ENCODE peak calls at places on chromosome 5, in five cellular contexts. M is GM20000, G is AG09319, X is GM13976, H is epithelial cell of esophagus. S is an unnamed sample.

GRCh38 chr5:133423618-133424282 is 188.6 kb downstream of the FSTL4 start:
- DNase-seq in H (peak; percentile 85), X (peak; percentile 83), M (peak; percentile 78), G (no peak), S (peak; percentile 92)

GRCh38 chr5:120388016-120388781 is 75.9 kb upstream of the PRR16 start:
- DNase-seq in G (peak; percentile 76), X (no peak), M (no peak), H (peak; percentile 72), S (no peak)

GRCh38 chr5:145775893-145776444 is 59.2 kb downstream of the PRELID2 start:
- DNase-seq in G (peak; percentile 55), H (peak; percentile 88), X (no peak), M (no peak), S (no peak)

GRCh38 chr5:76303917-76304316 is 99.2 kb upstream of the IQGAP2 start:
- DNase-seq in M (peak; percentile 54), X (peak; percentile 43), H (peak; percentile 96), G (no peak), S (no peak)

GRCh38 chr5:138911441-138911840 is 36.3 kb upstream of the LRRTM2 start:
- DNase-seq in X (no peak), G (no peak), M (no peak), H (no peak), S (no peak)

GRCh38 chr5:72288923-72289322 is 31.1 kb downstream of the MRPS27 start:
- DNase-seq in H (no peak), X (no peak), G (no peak), M (no peak), S (no peak)

GRCh38 chr5:73464016-73464745 is 15.6 kb upstream of the FOXD1 start:
- DNase-seq in M (no peak), X (no peak), G (peak; percentile 37), H (no peak), S (no peak)

GRCh38 chr5:99019812-99020697 is 91.2 kb upstream of the CHD1 start:
- DNase-seq in X (no peak), M (no peak), G (peak; percentile 10), H (peak; percentile 64), S (no peak)

GRCh38 chr5:107554776-107555424 is 115.8 kb downstream of the EFNA5 start:
- DNase-seq in M (no peak), H (no peak), X (no peak), G (no peak), S (no peak)

GRCh38 chr5:75716715-75717081 is 539 bp downstream of the POC5 start:
- DNase-seq in H (no peak), X (no peak), M (peak; percentile 8), G (no peak), S (peak; percentile 46)

GRCh38 chr5:1801954-1802295 is 718 bp downstream of the NDUFS6 start:
- DNase-seq in H (peak; percentile 31), M (no peak), G (no peak), X (no peak), S (no peak)

GRCh38 chr5:138468966-138469539 is 3.8 kb downstream of the EGR1 start:
- DNase-seq in H (no peak), X (no peak), G (peak; percentile 79), M (no peak), S (no peak)

GRCh38 chr5:86909896-86910295 is 292.2 kb downstream of the COX7C start:
- DNase-seq in G (peak; percentile 12), H (peak; percentile 47), M (no peak), X (no peak), S (no peak)

GRCh38 chr5:79774171-79774854 is 84.7 kb downstream of the CMYA5 start:
- DNase-seq in H (peak; percentile 35), M (peak; percentile 20), X (peak; percentile 37), G (no peak), S (peak; percentile 25)

GRCh38 chr5:14115323-14115895 is 27.7 kb upstream of the TRIO start:
- DNase-seq in H (no peak), X (no peak), M (no peak), G (no peak), S (no peak)

GRCh38 chr5:65482727-65483473 is 1.2 kb upstream of the ADAMTS6 start:
- DNase-seq in M (peak; percentile 30), H (peak; percentile 46), X (no peak), G (peak; percentile 16), S (no peak)

GRCh38 chr5:446864-447263 is 3.9 kb downstream of the EXOC3 start:
- DNase-seq in M (peak; percentile 75), X (peak; percentile 78), H (peak; percentile 62), G (no peak), S (peak; percentile 8)

GRCh38 chr5:31237159-31237558 is 43.7 kb downstream of the CDH6 start:
- DNase-seq in M (no peak), H (peak; percentile 41), X (no peak), G (no peak), S (peak; percentile 26)

GRCh38 chr5:168752416-168753190 is 173.4 kb upstream of the PANK3 start:
- DNase-seq in X (no peak), G (no peak), H (no peak), M (no peak), S (no peak)

GRCh38 chr5:57221049-57221568 is 47.2 kb downstream of the GPBP1 start:
- DNase-seq in G (peak; percentile 28), X (peak; percentile 49), M (peak; percentile 24), H (peak; percentile 73), S (no peak)

GRCh38 chr5:168706655-168707069 is 127.5 kb upstream of the PANK3 start:
- DNase-seq in X (no peak), H (peak; percentile 69), M (no peak), G (no peak), S (peak; percentile 61)

GRCh38 chr5:43973318-43973717 is 370.3 kb downstream of the NNT start:
- DNase-seq in X (no peak), M (no peak), G (no peak), H (peak; percentile 46), S (no peak)

GRCh38 chr5:39714036-39714698 is 289.4 kb upstream of the DAB2 start:
- DNase-seq in M (peak; percentile 20), H (peak; percentile 81), G (peak; percentile 28), X (peak; percentile 24), S (peak; percentile 17)

DNA sequence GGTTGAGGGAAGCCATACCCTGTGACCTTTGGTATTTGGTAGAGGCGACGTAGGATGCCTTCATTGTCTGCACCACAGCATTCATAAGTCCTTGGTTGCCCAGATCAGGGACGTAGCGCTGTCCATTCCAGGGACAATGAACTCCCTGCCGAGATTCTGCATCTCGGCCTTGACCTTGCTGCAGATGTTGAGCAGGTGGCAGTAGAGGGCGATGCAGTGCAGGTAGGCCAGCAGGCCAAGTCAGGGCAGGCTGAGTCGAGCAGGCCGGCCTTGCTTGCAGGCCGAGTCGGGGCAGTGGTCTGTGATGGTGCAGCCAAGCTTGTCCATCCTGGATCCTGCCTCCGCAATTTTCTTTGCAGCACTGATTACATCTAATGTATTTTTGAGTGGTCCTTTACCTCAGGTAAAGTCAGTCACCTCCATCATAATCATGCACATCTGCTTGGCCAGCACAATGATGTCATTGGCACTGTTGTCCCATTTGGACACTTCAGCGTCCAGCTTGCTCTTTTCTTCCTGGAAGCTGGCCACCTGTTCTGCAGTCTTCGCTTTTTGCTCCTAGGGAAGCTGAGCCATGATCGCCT is 93.4 kb upstream of the CCDC112 start:
- DNase-seq in H (peak; percentile 16), G (no peak), X (no peak), M (no peak), S (no peak)
- TF ChIP-seq CTCF in H (peak; percentile 41), G (no peak), X (peak; percentile 32), M (no peak), S (no peak)

GRCh38 chr5:159911349-159911748 is 4.9 kb upstream of the ADRA1B start:
- DNase-seq in G (no peak), H (no peak), X (no peak), M (no peak), S (no peak)
- TF ChIP-seq CTCF in G (no peak), H (no peak), X (no peak), M (no peak), S (no peak)

DNA sequence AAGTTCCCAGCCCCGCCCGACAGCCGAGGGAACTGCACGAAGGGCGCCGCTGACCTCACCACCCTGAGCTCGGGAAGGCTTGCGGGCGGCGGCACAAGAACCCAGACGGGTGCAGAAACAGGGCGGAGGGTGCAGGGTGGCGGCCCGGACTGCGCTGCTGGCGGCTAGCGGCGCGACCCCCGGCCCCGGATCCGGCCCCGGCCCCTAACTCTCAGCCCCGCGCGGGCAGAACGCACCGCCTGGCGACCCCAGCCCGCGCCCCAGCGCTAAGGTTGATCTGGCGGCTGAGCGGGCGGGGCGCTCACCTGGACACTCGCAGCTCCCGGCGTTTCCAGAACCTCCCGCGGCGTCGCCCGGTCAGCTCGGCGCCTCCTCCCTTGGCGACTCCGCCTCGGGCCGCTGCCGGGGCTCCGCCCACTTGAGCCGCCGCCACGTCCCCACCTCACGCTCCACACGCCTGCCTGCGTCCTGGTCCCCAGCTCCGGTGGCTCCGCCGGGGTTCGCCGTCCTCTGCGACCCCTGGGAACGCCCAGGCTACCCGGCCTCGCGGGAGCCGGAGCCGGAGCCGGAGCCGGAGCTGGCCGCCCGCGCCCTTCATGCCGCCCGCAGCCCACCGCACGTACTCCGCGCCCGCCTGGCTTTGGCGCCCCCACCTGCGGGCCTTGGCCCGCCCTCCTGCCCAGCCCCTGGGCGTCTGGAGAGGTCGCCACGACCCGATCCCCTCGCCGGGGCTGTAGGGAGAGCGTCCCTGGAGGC is at the start of gene P4HA2:
- DNase-seq in G (peak; percentile 32), M (peak; percentile 95), H (peak; percentile 77), X (peak; percentile 96), S (peak; percentile 78)
- TF ChIP-seq CTCF in G (no peak), M (no peak), H (no peak), X (peak; percentile 1), S (no peak)

GRCh38 chr5:142014911-142015584 is 2.2 kb upstream of the GNPDA1 start:
- DNase-seq in X (peak; percentile 59), H (peak; percentile 90), G (no peak), M (peak; percentile 75), S (no peak)

GRCh38 chr5:142013734-142014495 is 1.1 kb upstream of the GNPDA1 start:
- DNase-seq in H (peak; percentile 41), X (no peak), G (no peak), M (no peak), S (no peak)

GRCh38 chr5:142012186-142012785 is 541 bp downstream of the GNPDA1 start:
- DNase-seq in M (no peak), X (no peak), H (peak; percentile 30), G (no peak), S (peak; percentile 67)

GRCh38 chr5:142011572-142012185 is 1.1 kb downstream of the GNPDA1 start:
- DNase-seq in G (no peak), X (no peak), M (no peak), H (no peak), S (no peak)

DNA sequence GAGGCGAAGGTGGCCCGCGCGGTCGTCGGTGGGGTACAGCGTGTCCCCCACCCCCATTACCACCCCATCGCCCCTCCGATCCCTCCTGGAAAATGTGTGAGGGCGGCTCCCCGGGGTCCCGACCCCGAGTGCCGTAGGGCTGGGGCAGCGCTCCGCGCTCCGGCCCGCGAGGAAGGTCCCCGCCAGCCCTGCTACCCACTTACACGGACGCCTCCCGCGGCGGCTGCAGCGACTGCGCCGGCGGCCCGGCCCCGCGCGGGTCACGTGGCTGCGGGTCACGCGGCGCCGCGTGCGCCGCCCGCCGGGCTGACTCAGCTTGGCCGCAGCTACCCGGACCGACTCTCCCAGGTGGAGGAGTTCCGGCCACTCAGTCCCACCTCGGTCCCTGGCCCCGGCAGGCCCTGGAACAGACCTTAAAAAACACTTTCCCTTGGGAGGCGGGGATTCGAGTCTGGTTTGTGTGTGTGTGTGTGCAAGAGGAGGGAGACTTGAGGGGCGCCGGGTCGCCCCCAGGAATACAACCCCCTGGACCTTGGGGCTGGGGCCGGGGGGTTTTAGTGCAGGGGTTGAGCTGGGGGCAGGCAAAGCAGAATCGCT is at the start of gene GNPDA1:
- DNase-seq in X (peak; percentile 88), M (peak; percentile 89), G (no peak), H (peak; percentile 78), S (peak; percentile 83)
- TF ChIP-seq CTCF in X (peak; percentile 20), M (no peak), G (no peak), H (no peak), S (no peak)

GRCh38 chr5:156486394-156487238 is 159.7 kb downstream of the SGCD start:
- DNase-seq in G (no peak), H (no peak), X (no peak), M (no peak), S (no peak)
- TF ChIP-seq CTCF in G (no peak), H (no peak), X (no peak), M (no peak), S (no peak)